ENCODE peak calls at places on chromosomes 11 and 22, in five cellular contexts. A, N, O, C and F are unnamed samples.

GRCh38 chr22:43136255-43136654 is 6.9 kb downstream of the MCAT start:
- DNase-seq in N (no peak), A (peak), O (peak), C (no peak), F (peak)

GRCh38 chr11:6607190-6607635 is 3.6 kb downstream of the ILK start:
- DNase-seq in N (no peak), O (no peak), C (no peak), A (no peak), F (no peak)

GRCh38 chr11:92920295-92920694 is 49.2 kb upstream of the MTNR1B start:
- DNase-seq in A (peak), N (no peak), C (no peak), O (no peak), F (no peak)

GRCh38 chr22:39481054-39481453 is 21.0 kb upstream of the MIEF1 start:
- DNase-seq in N (no peak), C (no peak), O (no peak), A (no peak), F (no peak)

GRCh38 chr11:22472306-22472705 is 134.1 kb downstream of the SLC17A6 start:
- DNase-seq in N (no peak), A (no peak), O (no peak), C (no peak), F (no peak)

GRCh38 chr11:35237860-35238715 is 99.1 kb downstream of the CD44 start:
- DNase-seq in A (peak), N (peak), O (peak), C (peak), F (peak)

GRCh38 chr22:29744902-29745301 is 21.9 kb downstream of the ZMAT5 start:
- DNase-seq in A (no peak), N (no peak), O (no peak), C (no peak), F (no peak)

GRCh38 chr11:62842171-62842717 is 2.9 kb upstream of the WDR74 start:
- DNase-seq in C (no peak), N (no peak), O (no peak), A (no peak), F (no peak)

GRCh38 chr11:3132831-3133455 is 32.2 kb downstream of the OSBPL5 start:
- DNase-seq in C (no peak), O (no peak), A (no peak), N (no peak), F (no peak)

GRCh38 chr11:123111465-123111864 is 49.5 kb upstream of the HSPA8 start:
- DNase-seq in C (no peak), A (peak), N (no peak), O (peak), F (peak)

GRCh38 chr22:45124176-45124857 is 39.4 kb upstream of the NUP50 start:
- DNase-seq in O (no peak), A (no peak), C (no peak), N (no peak), F (no peak)

GRCh38 chr11:72788250-72788649 is 5.6 kb downstream of the STARD10 start:
- DNase-seq in C (no peak), A (no peak), N (no peak), O (no peak), F (no peak)

GRCh38 chr22:46578824-46579561 is 41.2 kb upstream of the GRAMD4 start:
- DNase-seq in C (no peak), A (peak), N (no peak), O (peak), F (peak)

GRCh38 chr11:123301696-123302400 is 106.8 kb upstream of the CLMP start:
- DNase-seq in A (peak), O (peak), N (peak), C (peak), F (no peak)

GRCh38 chr11:134361241-134361640 is 29.5 kb downstream of the GLB1L2 start:
- DNase-seq in N (no peak), O (no peak), C (no peak), A (no peak), F (no peak)

GRCh38 chr22:43479311-43479710 is 67.5 kb downstream of the MPPED1 start:
- DNase-seq in N (no peak), A (no peak), C (no peak), O (no peak), F (no peak)

GRCh38 chr11:125070699-125071254 is 7.7 kb downstream of the SLC37A2 start:
- DNase-seq in C (no peak), N (peak), A (no peak), O (peak), F (peak)

GRCh38 chr11:111531156-111531555 is 9.4 kb upstream of the LAYN start:
- DNase-seq in A (no peak), O (no peak), N (no peak), C (no peak), F (no peak)

DNA sequence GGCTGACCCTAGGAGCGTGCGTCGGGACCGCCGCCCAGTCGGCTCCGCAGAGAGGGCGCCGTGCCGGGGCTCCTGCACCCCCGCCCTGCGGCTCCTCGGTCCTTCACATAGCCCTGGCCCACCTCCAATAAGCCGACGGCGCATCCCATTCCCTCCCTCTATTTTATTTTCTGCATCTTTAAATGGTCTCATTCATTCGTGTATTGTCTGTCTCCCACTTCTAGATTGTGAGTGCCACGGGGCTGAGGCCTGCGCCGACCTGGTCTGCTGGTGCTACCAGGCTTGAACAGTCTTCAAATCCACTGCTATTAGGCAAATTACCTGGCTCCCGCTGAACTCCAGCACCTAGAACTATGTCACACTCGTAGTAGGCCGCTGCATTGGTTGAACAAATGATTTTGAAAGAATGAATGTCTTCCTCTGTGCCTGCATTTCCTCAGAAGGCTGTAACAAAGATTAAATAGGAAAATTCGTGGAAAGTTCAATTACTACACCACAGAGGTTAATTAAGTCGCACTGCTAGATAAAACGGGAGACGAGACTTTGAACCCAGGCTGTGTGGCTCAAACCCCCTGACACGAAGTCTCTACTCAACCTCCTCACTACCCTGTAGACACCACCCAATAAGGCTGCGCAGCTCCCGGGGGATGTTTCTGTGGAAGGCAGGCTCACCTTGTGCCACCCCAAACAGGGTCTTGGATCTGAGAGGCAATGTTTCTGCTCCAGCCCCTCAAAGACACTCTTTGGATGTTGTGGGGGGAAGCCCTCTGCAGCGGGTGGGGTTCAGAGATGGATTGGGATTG is 1.2 kb upstream of the PPP1R14B start:
- DNase-seq in O (no peak), C (no peak), N (no peak), A (no peak), F (no peak)
- TF ChIP-seq USF2 in O (no peak), C (no peak), N (no peak), A (no peak), F (no peak)

DNA sequence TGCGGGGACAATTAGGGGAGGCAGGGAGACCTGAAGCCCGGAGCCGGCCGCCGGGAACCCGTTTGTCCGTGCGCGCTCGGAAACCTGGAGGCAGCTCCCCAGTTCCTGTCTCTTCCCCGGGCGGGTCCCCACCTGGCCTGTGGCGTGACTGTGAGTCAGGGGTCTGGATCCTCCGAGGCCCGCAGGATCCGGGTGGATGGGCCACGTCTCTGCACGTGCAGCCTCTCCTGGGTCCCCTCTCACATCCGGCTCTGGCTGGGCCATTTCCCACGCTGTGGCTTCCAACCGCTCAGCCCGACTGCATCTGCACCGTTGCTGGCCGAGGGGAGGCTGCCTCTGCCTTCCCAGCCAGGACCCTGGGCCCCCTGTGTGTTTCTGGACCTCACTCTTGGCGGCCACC is 14.8 kb upstream of the H19 start:
- DNase-seq in O (no peak), N (no peak), C (no peak), A (no peak), F (no peak)
- TF ChIP-seq SIN3A in O (no peak), N (no peak), C (no peak), A (no peak), F (no peak)

GRCh38 chr11:106765849-106766248 is 252.4 kb downstream of the GUCY1A2 start:
- DNase-seq in C (no peak), O (no peak), N (no peak), A (no peak), F (no peak)

GRCh38 chr11:106761240-106761639 is 257.0 kb downstream of the GUCY1A2 start:
- DNase-seq in O (no peak), C (no peak), N (no peak), A (no peak), F (no peak)

GRCh38 chr11:106761745-106762144 is 256.5 kb downstream of the GUCY1A2 start:
- DNase-seq in N (no peak), O (no peak), C (no peak), A (no peak), F (no peak)

DNA sequence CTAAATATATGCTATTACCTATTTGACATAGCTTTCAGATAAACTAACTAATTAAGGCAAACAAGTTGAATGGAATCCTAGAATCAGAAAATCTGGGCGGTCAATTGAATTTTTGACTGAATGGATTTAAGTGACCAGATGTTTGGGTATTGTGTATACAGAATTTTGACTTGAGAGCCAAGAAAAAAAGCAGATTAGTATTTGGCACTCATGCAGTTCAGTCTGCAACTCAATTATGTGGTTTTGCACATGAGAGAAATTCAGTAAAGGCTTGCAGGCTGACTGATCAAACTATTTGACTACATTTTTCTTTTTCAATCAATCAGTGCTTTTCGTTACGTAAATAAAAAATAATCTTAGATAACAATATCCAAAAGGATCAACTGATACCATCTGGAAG is 254.8 kb downstream of the GUCY1A2 start:
- DNase-seq in O (no peak), A (no peak), N (no peak), C (no peak), F (no peak)
- TF ChIP-seq USF2 in O (no peak), A (no peak), N (no peak), C (no peak), F (no peak)

GRCh38 chr11:119108151-119108856 is 1.2 kb downstream of the C2CD2L start:
- DNase-seq in O (peak), A (peak), C (no peak), N (no peak), F (peak)
- TF ChIP-seq SIN3A in O (peak), A (no peak), C (no peak), N (no peak), F (peak)

DNA sequence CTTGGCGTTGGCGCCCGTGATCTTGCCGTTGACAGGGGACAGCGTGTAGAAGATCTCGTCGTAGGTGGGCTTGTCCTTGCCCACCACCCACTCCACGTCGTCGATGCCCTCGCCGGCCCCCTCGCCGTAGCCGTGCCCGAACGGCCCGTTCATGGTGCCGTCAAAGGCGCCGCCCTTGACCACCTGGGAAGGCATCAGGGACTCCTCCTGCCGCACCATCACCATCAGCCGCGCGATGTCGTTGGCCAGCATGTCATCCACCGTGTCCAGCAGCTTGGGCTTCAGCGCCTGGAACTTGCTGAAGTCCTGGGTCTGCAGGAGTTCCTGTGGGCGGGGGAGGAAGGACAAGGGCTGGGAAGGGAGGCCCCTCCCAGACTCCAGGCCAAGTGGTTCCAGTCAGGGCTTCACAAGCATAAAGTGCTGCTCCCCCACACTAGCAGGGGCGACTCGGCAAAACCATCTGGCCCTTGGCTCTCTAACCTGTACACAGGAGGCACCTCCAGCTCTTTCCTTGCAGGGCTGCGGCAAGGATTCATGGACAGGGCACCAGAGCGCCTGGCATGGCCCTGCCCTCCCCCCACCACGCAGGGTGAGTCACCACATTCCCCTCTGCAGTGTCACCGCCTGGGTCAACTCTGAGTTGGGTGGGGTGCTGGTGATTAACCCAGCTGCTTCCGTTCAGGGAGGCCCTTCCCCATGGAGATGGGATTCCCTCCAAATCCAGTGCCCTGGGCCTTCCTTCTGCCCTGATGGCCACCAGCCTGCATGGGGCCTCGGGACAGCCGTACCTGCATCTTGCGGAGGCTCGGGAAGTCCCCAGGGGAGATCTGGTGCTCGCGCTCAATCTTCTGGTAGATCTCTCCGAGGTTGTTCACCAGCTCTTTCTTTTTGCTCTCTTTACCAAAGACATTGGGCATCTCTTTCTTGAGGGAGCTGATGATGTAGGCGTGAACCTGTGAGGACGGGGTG is 10.4 kb upstream of the CDC42BPG start:
- DNase-seq in O (peak), N (no peak), C (no peak), A (no peak), F (peak)
- TF ChIP-seq USF2 in O (no peak), N (no peak), C (no peak), A (no peak), F (no peak)

DNA sequence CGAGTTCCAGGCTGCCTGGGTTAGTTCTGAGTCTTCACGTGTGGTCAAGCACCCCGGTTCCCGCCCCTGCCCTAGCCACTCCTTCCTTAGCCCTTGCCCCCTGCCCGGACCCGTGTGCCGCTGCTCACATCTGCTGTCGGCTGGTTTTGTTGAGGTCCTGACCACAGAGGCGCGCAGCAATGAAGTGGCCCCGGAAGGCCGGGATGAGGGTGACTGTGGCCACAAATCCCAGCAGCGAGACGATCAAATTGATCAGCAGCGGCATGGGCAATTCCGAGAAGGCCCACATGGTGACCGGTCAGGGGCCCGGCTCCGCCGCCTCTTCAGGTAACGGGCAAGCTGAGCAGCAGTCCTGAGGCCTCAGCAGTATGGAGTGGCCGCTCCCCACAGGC is 290 bp downstream of the DPAGT1 start:
- DNase-seq in C (no peak), N (no peak), A (peak), O (peak), F (peak)
- TF ChIP-seq SIN3A in C (no peak), N (no peak), A (no peak), O (no peak), F (no peak)

GRCh38 chr22:32843300-32843699 is 41.8 kb downstream of the TIMP3 start:
- DNase-seq in O (no peak), C (no peak), A (no peak), N (no peak), F (no peak)

GRCh38 chr22:32844251-32844650 is 42.7 kb downstream of the TIMP3 start:
- DNase-seq in A (no peak), O (no peak), C (no peak), N (no peak), F (no peak)

GRCh38 chr22:32841175-32841574 is 39.7 kb downstream of the TIMP3 start:
- DNase-seq in C (no peak), A (no peak), N (no peak), O (no peak), F (no peak)

GRCh38 chr22:32839776-32840571 is 38.5 kb downstream of the TIMP3 start:
- DNase-seq in O (no peak), N (no peak), A (peak), C (no peak), F (no peak)

GRCh38 chr22:32842486-32842885 is 41.0 kb downstream of the TIMP3 start:
- DNase-seq in O (no peak), C (no peak), N (no peak), A (no peak), F (no peak)
- TF ChIP-seq USF2 in O (no peak), C (no peak), N (no peak), A (no peak), F (no peak)